ENCODE peak calls at places on chromosomes 6 and 20, in seven cellular contexts. D is astrocyte; M is nucleus accumbens; Q is stimulated activated CD8-positive, alpha-beta memory T cell treated with anti-CD3 and anti-CD28 coated beads, Interleukin-2, amount 100 ng/mL, for 48 hours; B is NCI-H2081 treated with DMSO at 0.1 percent for 48 hours; T is GM04503; I is iris pigment epithelial cell. U is an unnamed sample.

GRCh38 chr20:906703-907102 is 9.4 kb downstream of the ANGPT4 start:
- DNase-seq in I (no peak), B (no peak), Q (no peak), M (no peak), D (no peak), T (no peak), U (no peak)

GRCh38 chr6:25052181-25052580 is 116.4 kb upstream of the RIPOR2 start:
- DNase-seq in I (no peak), T (no peak), B (no peak), Q (no peak), M (no peak), D (no peak), U (no peak)

GRCh38 chr6:35691027-35691824 is 2.5 kb upstream of the FKBP5 start:
- DNase-seq in Q (no peak), I (peak; percentile 90), D (no peak), T (peak; percentile 21), M (no peak), B (no peak), U (peak; percentile 21)

GRCh38 chr6:167707686-167708500 is 118.8 kb upstream of the AFDN start:
- DNase-seq in M (no peak), I (no peak), T (no peak), Q (no peak), D (no peak), B (no peak), U (no peak)

GRCh38 chr20:51688600-51688999 is 79.6 kb downstream of the ATP9A start:
- DNase-seq in Q (no peak), B (no peak), D (no peak), I (no peak), M (no peak), T (no peak), U (no peak)

GRCh38 chr6:138981416-138981815 is 6.6 kb downstream of the REPS1 start:
- DNase-seq in M (no peak), D (peak; percentile 26), B (no peak), I (peak; percentile 51), Q (no peak), T (no peak), U (no peak)

GRCh38 chr6:18360188-18360587 is 27.0 kb upstream of the RNF144B start:
- DNase-seq in B (no peak), D (no peak), Q (no peak), M (no peak), T (no peak), I (no peak), U (no peak)

GRCh38 chr6:144294016-144294415 is 8.9 kb downstream of the UTRN start:
- DNase-seq in Q (no peak), M (no peak), T (peak; percentile 80), B (no peak), I (peak; percentile 88), D (peak; percentile 92), U (no peak)

GRCh38 chr6:32081168-32081624 is 27.9 kb downstream of the TNXB start:
- DNase-seq in I (peak; percentile 90), D (peak; percentile 82), B (no peak), T (peak; percentile 59), Q (no peak), M (no peak), U (no peak)

GRCh38 chr6:133646021-133646682 is 242.8 kb upstream of the TCF21 start:
- DNase-seq in I (peak; percentile 81), M (no peak), B (no peak), T (peak; percentile 79), Q (no peak), D (peak; percentile 81), U (no peak)

GRCh38 chr6:110495949-110496348 is 19.5 kb upstream of the SLC22A16 start:
- DNase-seq in I (no peak), M (no peak), T (no peak), B (no peak), Q (no peak), D (no peak), U (no peak)

GRCh38 chr6:106444777-106445507 is 84.4 kb downstream of the CRYBG1 start:
- DNase-seq in Q (no peak), B (peak; percentile 6), M (no peak), I (peak; percentile 65), T (no peak), D (peak; percentile 48), U (no peak)

GRCh38 chr20:25149986-25150385 is 45.5 kb upstream of the ENTPD6 start:
- DNase-seq in B (no peak), T (no peak), I (no peak), M (no peak), D (no peak), Q (no peak), U (no peak)

GRCh38 chr20:63060057-63060991 is 53.6 kb upstream of the BHLHE23 start:
- DNase-seq in I (peak; percentile 46), B (no peak), D (peak; percentile 45), T (peak; percentile 26), Q (no peak), M (no peak), U (no peak)

GRCh38 chr6:1477432-1478090 is 88.2 kb downstream of the FOXF2 start:
- DNase-seq in D (peak; percentile 85), Q (no peak), B (no peak), I (peak; percentile 87), M (no peak), T (peak; percentile 55), U (no peak)

GRCh38 chr6:23559587-23560343 is 566.2 kb upstream of the NRSN1 start:
- DNase-seq in B (no peak), Q (no peak), M (no peak), D (no peak), I (no peak), T (no peak), U (no peak)

GRCh38 chr20:6580486-6580885 is 187.0 kb upstream of the BMP2 start:
- DNase-seq in T (no peak), B (no peak), M (no peak), D (no peak), I (no peak), Q (no peak), U (no peak)

GRCh38 chr6:10441004-10441654 is 26.3 kb upstream of the TFAP2A start:
- DNase-seq in B (no peak), M (no peak), D (peak; percentile 97), Q (no peak), T (peak; percentile 87), I (peak; percentile 98), U (no peak)

GRCh38 chr6:131182991-131183425 is 47.7 kb downstream of the AKAP7 start:
- DNase-seq in T (no peak), B (no peak), D (no peak), Q (no peak), I (peak; percentile 54), M (no peak), U (no peak)

GRCh38 chr6:33980176-33980805 is 165.6 kb downstream of the GRM4 start:
- DNase-seq in B (no peak), I (no peak), Q (no peak), T (no peak), D (no peak), M (no peak), U (no peak)

GRCh38 chr6:158332237-158332636 is 20.0 kb downstream of the TULP4 start:
- DNase-seq in B (no peak), I (peak; percentile 36), T (no peak), Q (no peak), D (no peak), M (no peak), U (no peak)

GRCh38 chr20:5531318-5532081 is 214.7 kb upstream of the PROKR2 start:
- DNase-seq in I (peak; percentile 81), M (no peak), B (no peak), D (peak; percentile 54), T (no peak), Q (no peak), U (no peak)

GRCh38 chr6:98324406-98324930 is 509.9 kb upstream of the POU3F2 start:
- DNase-seq in I (no peak), T (no peak), Q (no peak), B (peak; percentile 6), M (no peak), D (peak; percentile 61), U (no peak)

GRCh38 chr6:168095171-168095691 is 16.2 kb upstream of the FRMD1 start:
- DNase-seq in B (no peak), I (no peak), D (no peak), Q (no peak), T (no peak), M (no peak), U (no peak)

GRCh38 chr20:19975901-19976300 is 41.3 kb upstream of the NAA20 start:
- DNase-seq in T (no peak), M (peak; percentile 47), D (peak; percentile 36), I (no peak), Q (no peak), B (no peak), U (no peak)

GRCh38 chr20:2297352-2297717 is 1.5 kb downstream of the TGM3 start:
- DNase-seq in T (no peak), M (no peak), B (no peak), Q (no peak), D (no peak), I (no peak), U (no peak)

GRCh38 chr20:50551288-50551687 is 41.1 kb downstream of the PTPN1 start:
- DNase-seq in T (no peak), D (no peak), B (no peak), I (no peak), M (no peak), Q (no peak), U (no peak)